ENCODE peak calls at places on chromosomes 12 and 14, in ten cellular contexts. B is esophagus squamous epithelium, H is substantia nigra, W is lower lobe of right lung, T is right atrium auricular region, V is GM12878, X is tibial artery, D is gastrocnemius medialis, K is A549, A is dorsolateral prefrontal cortex. Y is an unnamed sample.

GRCh38 chr14:30966415-30967363 is 58.8 kb upstream of the AP4S1 start:
- DNase-seq in D (no peak), H (no peak), W (no peak), V (no peak), A (no peak), B (no peak), X (no peak), K (peak), T (no peak), Y (no peak)

GRCh38 chr12:68446896-68447806 is 115.0 kb upstream of the MDM1 start:
- DNase-seq in K (no peak), D (no peak), A (no peak), W (no peak), T (no peak), B (no peak), H (no peak), V (no peak), X (no peak), Y (no peak)

GRCh38 chr12:117143008-117143532 is 43.9 kb upstream of the TESC start:
- DNase-seq in K (peak), A (no peak), W (no peak), H (no peak), T (no peak), X (no peak), B (no peak), D (no peak), V (no peak), Y (no peak)

GRCh38 chr12:91180577-91180976 is 2.0 kb downstream of the DCN start:
- DNase-seq in T (no peak), A (no peak), B (no peak), D (no peak), V (no peak), W (no peak), X (no peak), H (no peak), K (no peak), Y (no peak)

GRCh38 chr12:70691018-70691672 is 53.9 kb upstream of the PTPRB start:
- DNase-seq in D (no peak), T (no peak), X (no peak), H (no peak), A (no peak), B (no peak), V (no peak), K (no peak), W (no peak), Y (no peak)

GRCh38 chr14:89589400-89590128 is 172.5 kb upstream of the FOXN3 start:
- DNase-seq in B (no peak), V (peak), T (no peak), H (no peak), K (no peak), D (no peak), X (no peak), A (no peak), W (no peak), Y (no peak)

GRCh38 chr14:76639606-76640272 is 121.5 kb upstream of the VASH1 start:
- DNase-seq in T (no peak), V (no peak), W (no peak), B (no peak), K (no peak), D (no peak), X (no peak), H (no peak), A (no peak), Y (no peak)

GRCh38 chr12:84813780-84814663 is 98.6 kb downstream of the SLC6A15 start:
- DNase-seq in T (no peak), B (no peak), V (no peak), K (no peak), W (no peak), A (no peak), X (no peak), H (no peak), D (no peak), Y (no peak)

GRCh38 chr14:105733081-105734065 is 207.0 kb downstream of the TMEM121 start:
- DNase-seq in W (no peak), V (no peak), B (no peak), K (no peak), T (no peak), D (no peak), H (no peak), X (no peak), A (no peak), Y (no peak)

GRCh38 chr12:128266559-128267245 is at the start of gene TMEM132C:
- DNase-seq in K (no peak), H (no peak), X (no peak), D (no peak), T (no peak), A (peak), V (no peak), W (no peak), B (no peak), Y (no peak)

GRCh38 chr12:92108651-92109050 is 37.0 kb downstream of the BTG1 start:
- DNase-seq in V (no peak), K (peak), H (no peak), A (no peak), X (no peak), B (no peak), D (no peak), W (peak), T (no peak), Y (no peak)

GRCh38 chr14:75427482-75428229 is at the start of gene JDP2:
- DNase-seq in B (no peak), H (peak), V (no peak), K (peak), A (peak), D (peak), W (peak), T (peak), X (peak), Y (peak)

GRCh38 chr12:93176166-93176565 is 201.6 kb upstream of the NUDT4 start:
- DNase-seq in V (no peak), X (no peak), K (no peak), B (no peak), D (no peak), A (no peak), W (no peak), T (no peak), H (no peak), Y (no peak)

GRCh38 chr14:77037886-77038511 is 9.5 kb upstream of the IRF2BPL start:
- DNase-seq in T (no peak), H (no peak), W (peak), K (no peak), B (no peak), V (no peak), D (no peak), A (no peak), X (peak), Y (no peak)

GRCh38 chr14:103532216-103533136 is 3.5 kb downstream of the TRMT61A start:
- DNase-seq in X (no peak), D (no peak), T (no peak), A (no peak), H (no peak), K (no peak), V (no peak), W (no peak), B (no peak), Y (no peak)

GRCh38 chr12:21891763-21892217 is 49.4 kb downstream of the ABCC9 start:
- DNase-seq in T (peak), V (no peak), X (peak), W (no peak), H (no peak), B (no peak), D (peak), K (no peak), A (no peak), Y (peak)

GRCh38 chr12:25377475-25378179 is 126.9 kb upstream of the KRAS start:
- DNase-seq in A (peak), K (peak), B (no peak), X (no peak), T (no peak), H (no peak), W (no peak), V (no peak), D (no peak), Y (no peak)

GRCh38 chr12:24537241-24537860 is 411.6 kb downstream of the BCAT1 start:
- DNase-seq in W (no peak), A (no peak), D (no peak), X (no peak), H (no peak), V (no peak), K (no peak), B (no peak), T (no peak), Y (no peak)

GRCh38 chr12:42094277-42094676 is 50.4 kb downstream of the GXYLT1 start:
- DNase-seq in V (no peak), W (no peak), D (no peak), A (no peak), K (peak), X (no peak), B (no peak), T (no peak), H (no peak), Y (no peak)

GRCh38 chr12:131511391-131511802 is 199.5 kb upstream of the SFSWAP start:
- DNase-seq in A (peak), V (peak), B (no peak), W (no peak), H (no peak), X (no peak), T (no peak), K (peak), D (no peak), Y (no peak)

GRCh38 chr12:109764776-109765492 is 51.3 kb downstream of the FAM222A start:
- DNase-seq in A (peak), W (peak), H (no peak), D (no peak), V (no peak), X (peak), K (no peak), B (no peak), T (no peak), Y (no peak)

GRCh38 chr14:55122441-55122986 is 6.5 kb upstream of the LGALS3 start:
- DNase-seq in K (no peak), W (peak), H (no peak), X (no peak), V (no peak), B (no peak), T (no peak), A (no peak), D (no peak), Y (peak)

GRCh38 chr14:23307687-23308644 is 1.3 kb downstream of the BCL2L2 start:
- DNase-seq in B (no peak), V (no peak), W (no peak), D (no peak), T (peak), A (no peak), X (no peak), K (peak), H (no peak), Y (no peak)

GRCh38 chr12:28489256-28489655 is 299.0 kb downstream of the CCDC91 start:
- DNase-seq in B (no peak), W (no peak), V (no peak), A (no peak), X (no peak), H (no peak), K (no peak), D (no peak), T (no peak), Y (no peak)

GRCh38 chr12:3795096-3795799 is 42.3 kb upstream of the CRACR2A start:
- DNase-seq in A (no peak), T (no peak), D (no peak), X (no peak), B (no peak), V (no peak), H (no peak), K (no peak), W (no peak), Y (no peak)

GRCh38 chr12:95611676-95612309 is 60.5 kb upstream of the USP44 start:
- DNase-seq in T (no peak), H (no peak), X (no peak), A (no peak), D (no peak), V (no peak), W (no peak), K (peak), B (no peak), Y (no peak)

GRCh38 chr12:29033519-29033918 is 115.6 kb upstream of the FAR2 start:
- DNase-seq in V (no peak), W (no peak), A (no peak), X (no peak), H (no peak), T (no peak), D (no peak), B (no peak), K (no peak), Y (no peak)

GRCh38 chr14:95796846-95797245 is 79.8 kb upstream of the TUNAR start:
- DNase-seq in W (no peak), T (no peak), K (no peak), X (no peak), H (no peak), D (no peak), B (no peak), A (no peak), V (no peak), Y (no peak)

GRCh38 chr12:28767836-28768348 is 381.2 kb upstream of the FAR2 start:
- DNase-seq in H (no peak), W (no peak), K (no peak), B (no peak), A (no peak), V (no peak), D (no peak), T (no peak), X (no peak), Y (no peak)

GRCh38 chr12:52186135-52186840 is 5.5 kb downstream of the KRT80 start:
- DNase-seq in D (no peak), W (no peak), T (no peak), A (no peak), V (no peak), H (no peak), X (no peak), B (no peak), K (no peak), Y (no peak)

GRCh38 chr12:4908694-4909396 is 860 bp upstream of the KCNA1 start:
- DNase-seq in X (no peak), H (no peak), V (no peak), T (no peak), K (no peak), D (no peak), W (no peak), A (peak), B (no peak), Y (no peak)

GRCh38 chr12:25458047-25458552 is 95.0 kb downstream of the LMNTD1 start:
- DNase-seq in T (no peak), D (no peak), V (no peak), W (no peak), H (no peak), K (peak), A (peak), B (no peak), X (peak), Y (no peak)

GRCh38 chr12:1073652-1074051 is 82.6 kb downstream of the ERC1 start:
- DNase-seq in B (no peak), X (no peak), A (no peak), K (no peak), D (no peak), H (no peak), V (no peak), W (no peak), T (no peak), Y (no peak)

GRCh38 chr14:103905861-103906456 is 22.3 kb upstream of the TDRD9 start:
- DNase-seq in V (no peak), H (no peak), W (peak), B (no peak), A (no peak), K (no peak), T (no peak), D (no peak), X (no peak), Y (no peak)

GRCh38 chr12:110637869-110638441 is 24.0 kb downstream of the TCTN1 start:
- DNase-seq in B (no peak), D (peak), T (no peak), X (no peak), W (no peak), A (no peak), V (no peak), K (no peak), H (no peak), Y (no peak)

GRCh38 chr14:59583755-59584154 is 7.1 kb upstream of the CCDC175 start:
- DNase-seq in V (no peak), K (peak), A (no peak), T (no peak), W (no peak), B (no peak), H (no peak), D (no peak), X (no peak), Y (no peak)

DNA sequence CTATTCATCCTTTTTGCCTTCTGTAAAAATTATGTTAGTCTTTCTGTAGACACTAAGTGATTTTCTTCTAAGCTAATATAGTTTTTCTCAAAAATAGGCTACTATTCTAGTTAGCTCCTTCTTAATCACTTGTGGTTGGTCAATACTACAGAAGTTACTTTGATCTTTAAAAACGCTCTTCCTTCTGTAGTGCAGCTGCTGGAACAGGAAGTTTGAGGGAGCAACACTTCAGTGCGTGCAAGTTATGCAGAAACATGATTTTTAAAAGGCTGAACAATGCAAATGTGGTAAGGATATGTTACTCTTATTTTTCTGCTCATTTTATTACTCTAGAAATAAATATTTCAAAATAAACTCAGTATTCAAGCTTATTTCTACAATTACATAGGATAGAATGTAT is 11.1 kb upstream of the RERGL start:
- DNase-seq in V (no peak), K (no peak), D (no peak), A (no peak), T (no peak), B (no peak), W (no peak), H (no peak), X (no peak), Y (no peak)
- H3K27ac ChIP-seq in V (no peak), K (no peak), D (no peak), A (no peak), T (no peak), B (no peak), W (no peak), H (no peak), X (no peak), Y (no peak)

GRCh38 chr14:20781805-20782204 is 737 bp downstream of the RNASE6 start:
- DNase-seq in W (no peak), K (no peak), B (no peak), T (no peak), A (no peak), X (no peak), H (no peak), V (no peak), D (no peak), Y (no peak)

GRCh38 chr14:20787025-20787424 is 6.0 kb downstream of the RNASE6 start:
- DNase-seq in W (no peak), K (no peak), T (no peak), A (no peak), V (no peak), B (no peak), D (no peak), H (no peak), X (no peak), Y (no peak)

DNA sequence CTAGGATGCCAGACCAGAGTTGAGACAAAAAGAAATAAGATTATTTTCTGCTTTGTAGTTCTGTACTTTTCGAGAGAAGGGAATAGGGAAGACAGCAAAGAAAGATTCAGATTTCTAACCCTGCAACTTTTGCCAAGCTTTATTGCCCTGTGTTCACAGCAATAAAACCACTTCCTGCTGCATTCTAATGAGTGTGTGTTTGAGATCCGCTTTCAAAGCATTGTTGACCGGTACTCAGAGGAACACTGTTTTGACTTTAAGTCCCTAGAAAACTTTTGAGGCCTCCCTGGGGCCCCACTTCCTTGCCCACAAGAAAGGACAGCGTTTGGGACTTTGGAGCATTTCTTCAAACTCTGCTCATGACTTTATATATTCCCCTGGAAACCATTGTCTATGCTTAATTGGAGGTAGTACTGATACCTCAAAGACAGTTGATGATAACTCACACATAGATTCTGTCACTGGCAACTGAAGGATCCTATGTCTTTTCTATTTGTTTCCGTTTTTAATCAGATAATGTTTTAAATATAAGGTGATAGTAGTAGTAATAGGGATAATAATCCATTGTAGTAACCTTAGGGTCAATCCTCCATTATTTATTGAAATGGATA is 1.3 kb downstream of the RNASE6 start:
- DNase-seq in W (no peak), V (no peak), K (no peak), A (no peak), H (no peak), B (no peak), D (no peak), X (no peak), T (no peak), Y (no peak)
- H3K27ac ChIP-seq in W (peak), V (peak), K (no peak), A (peak), H (peak), B (no peak), D (peak), X (no peak), T (peak), Y (peak)

GRCh38 chr14:65250162-65250495 is 147.8 kb upstream of the MAX start:
- DNase-seq in V (no peak), T (no peak), H (no peak), B (no peak), A (no peak), K (no peak), D (no peak), X (no peak), W (no peak), Y (no peak)
- H3K27ac ChIP-seq in V (no peak), T (no peak), H (no peak), B (no peak), A (no peak), K (no peak), D (no peak), X (no peak), W (no peak), Y (no peak)

GRCh38 chr12:94338395-94338794 is 121.3 kb downstream of the CEP83 start:
- DNase-seq in B (no peak), H (no peak), T (no peak), X (no peak), W (no peak), A (no peak), K (no peak), V (no peak), D (no peak), Y (no peak)

GRCh38 chr12:94340568-94340967 is 119.1 kb downstream of the CEP83 start:
- DNase-seq in V (no peak), H (no peak), T (no peak), X (no peak), D (no peak), W (no peak), K (no peak), B (no peak), A (no peak), Y (no peak)

DNA sequence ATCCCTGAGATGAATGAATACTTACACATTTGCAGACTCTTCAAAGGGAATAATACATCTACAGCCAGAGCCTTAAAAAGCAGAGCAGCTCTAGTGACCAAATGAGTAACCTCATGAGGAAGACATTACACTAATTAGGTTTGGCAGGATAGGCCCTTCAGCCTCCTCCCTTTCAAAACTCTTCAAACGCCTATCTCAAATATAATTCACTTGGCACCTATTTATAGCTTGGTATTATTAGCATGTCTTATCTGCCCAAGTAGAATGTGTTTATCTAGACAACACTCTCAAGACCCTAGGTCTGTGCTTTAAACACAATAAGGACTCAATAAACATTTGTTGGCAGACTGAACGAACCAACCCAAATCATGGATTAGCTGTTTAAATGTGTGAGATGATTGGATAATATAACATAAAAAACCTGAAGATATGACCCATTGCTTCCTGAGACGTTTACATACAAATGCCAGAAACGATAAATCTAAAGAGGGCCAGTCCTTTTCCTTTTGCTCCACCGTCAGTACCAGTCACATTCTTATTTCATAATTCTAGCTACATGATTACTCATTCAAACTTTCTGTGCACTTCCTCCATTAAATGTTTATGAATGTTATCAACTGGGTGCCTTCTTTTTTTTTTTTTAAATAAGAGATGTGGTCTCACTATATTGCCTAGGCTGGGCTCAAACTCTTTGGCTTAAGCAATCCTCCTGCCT is 123.3 kb downstream of the CEP83 start:
- DNase-seq in T (no peak), X (no peak), A (no peak), B (no peak), D (no peak), H (no peak), K (no peak), W (no peak), V (no peak), Y (no peak)
- H3K27ac ChIP-seq in T (peak), X (no peak), A (no peak), B (no peak), D (no peak), H (no peak), K (no peak), W (no peak), V (no peak), Y (no peak)

Y was measured in heart left ventricle.